ENCODE peak calls at places on chromosomes 11 and 22, in nine cellular contexts. B is RWPE1, O is stomach, A is lower leg skin, L is body of pancreas, Y is PC-3, S is esophagus muscularis mucosa, R is glutamatergic neuron, N is GM12865. Q is an unnamed sample.
A peak's percentile ranks its signal among the peaks of the same experiment; 100 is the strongest.

GRCh38 chr11:36463781-36464180 is 46.3 kb downstream of the TRAF6 start:
- DNase-seq in B (no peak), O (no peak), A (no peak), L (no peak), Y (no peak), S (no peak), R (no peak), N (no peak), Q (no peak)

GRCh38 chr22:46525681-46526483 is 11.5 kb downstream of the CELSR1 start:
- DNase-seq in B (peak; percentile 55), O (peak; percentile 69), A (no peak), L (no peak), Y (peak; percentile 59), S (no peak), R (no peak), N (no peak), Q (no peak)

GRCh38 chr11:29166306-29166705 is 850.5 kb downstream of the KCNA4 start:
- DNase-seq in B (no peak), O (no peak), A (no peak), L (no peak), Y (no peak), S (no peak), R (no peak), N (no peak), Q (no peak)

GRCh38 chr11:73189723-73190556 is 28.1 kb upstream of the P2RY2 start:
- DNase-seq in B (no peak), O (peak; percentile 18), A (no peak), L (no peak), Y (no peak), S (no peak), R (peak; percentile 9), N (no peak), Q (no peak)

GRCh38 chr11:1832989-1833365 is 1.8 kb upstream of the SYT8 start:
- DNase-seq in B (no peak), O (no peak), A (no peak), L (peak; percentile 12), Y (no peak), S (no peak), R (no peak), N (no peak), Q (no peak)

GRCh38 chr22:50270302-50271010 is at the start of gene MAPK11:
- DNase-seq in B (no peak), O (peak; percentile 75), A (no peak), L (peak; percentile 78), Y (peak; percentile 54), S (no peak), R (peak; percentile 58), N (peak; percentile 77), Q (peak; percentile 50)

GRCh38 chr11:76008474-76008873 is 193.5 kb downstream of the UVRAG start:
- DNase-seq in B (peak; percentile 46), O (no peak), A (no peak), L (no peak), Y (peak; percentile 86), S (no peak), R (no peak), N (no peak), Q (no peak)

GRCh38 chr22:43393132-43393844 is 18.5 kb upstream of the MPPED1 start:
- DNase-seq in B (no peak), O (no peak), A (no peak), L (no peak), Y (no peak), S (no peak), R (no peak), N (no peak), Q (no peak)

GRCh38 chr11:110966131-110966530 is 253.9 kb upstream of the ARHGAP20 start:
- DNase-seq in B (no peak), O (no peak), A (no peak), L (no peak), Y (no peak), S (no peak), R (no peak), N (no peak), Q (no peak)

GRCh38 chr22:19178065-19178658 is 374 bp downstream of the SLC25A1 start:
- DNase-seq in B (peak; percentile 19), O (peak; percentile 60), A (no peak), L (peak; percentile 68), Y (peak; percentile 25), S (no peak), R (peak; percentile 67), N (no peak), Q (no peak)

DNA sequence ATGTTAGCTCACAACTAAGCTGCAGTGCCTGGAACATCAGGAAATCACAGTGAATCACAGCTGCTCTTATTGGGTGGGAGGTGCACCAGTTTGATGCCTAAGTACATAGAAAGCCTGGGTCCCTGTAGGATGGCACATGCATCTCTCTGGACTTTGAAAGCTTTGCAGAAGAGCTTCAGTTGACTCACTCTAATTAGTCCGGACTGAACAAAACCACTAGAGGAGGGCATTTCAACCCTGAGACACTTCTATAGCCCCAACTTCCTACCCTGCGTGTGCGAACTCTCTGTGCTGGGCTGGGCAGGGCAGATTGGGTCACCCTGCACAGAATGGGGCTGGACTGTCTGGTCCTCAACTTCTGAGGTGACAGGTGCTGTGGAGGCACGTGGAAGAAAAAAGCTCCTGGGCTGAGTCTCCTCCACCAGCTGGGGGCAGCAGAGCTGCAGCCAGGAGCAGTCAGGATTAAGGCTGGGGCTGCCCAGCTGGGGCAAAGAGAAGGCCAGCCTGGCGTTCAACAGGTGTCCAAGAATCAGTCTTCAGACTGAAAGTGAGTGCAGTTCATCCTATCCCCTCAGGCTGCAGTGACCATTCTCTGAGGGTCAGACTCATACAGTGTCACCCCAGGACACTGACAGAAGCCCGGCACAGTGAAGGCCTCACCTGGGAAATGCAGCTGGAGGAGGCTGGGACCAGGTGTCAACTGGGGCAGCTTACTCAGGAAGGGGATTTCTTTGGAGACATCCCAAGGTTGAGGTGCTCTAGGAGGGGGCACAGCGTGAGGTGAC is 22.1 kb downstream of the GGTLC2 start:
- DNase-seq in B (no peak), O (peak; percentile 38), A (no peak), L (peak; percentile 54), Y (peak; percentile 65), S (no peak), R (peak; percentile 62), N (peak; percentile 41), Q (no peak)
- TF ChIP-seq CTCF in B (no peak), O (peak; percentile 30), A (no peak), L (peak; percentile 54), Y (peak; percentile 74), S (peak; percentile 31), R (peak; percentile 51), N (peak; percentile 57), Q (no peak)

GRCh38 chr11:37942081-37942480 is 1344.0 kb upstream of the RAG2 start:
- DNase-seq in B (no peak), O (no peak), A (no peak), L (no peak), Y (peak; percentile 85), S (no peak), R (no peak), N (no peak), Q (no peak)

GRCh38 chr11:37947816-37948215 is 1349.8 kb upstream of the RAG2 start:
- DNase-seq in B (no peak), O (no peak), A (no peak), L (no peak), Y (no peak), S (no peak), R (no peak), N (no peak), Q (no peak)

GRCh38 chr11:37948258-37948657 is 1350.2 kb upstream of the RAG2 start:
- DNase-seq in B (no peak), O (no peak), A (no peak), L (no peak), Y (no peak), S (no peak), R (no peak), N (no peak), Q (no peak)

GRCh38 chr11:37952035-37952434 is 1354.0 kb upstream of the RAG2 start:
- DNase-seq in B (no peak), O (no peak), A (no peak), L (no peak), Y (no peak), S (no peak), R (no peak), N (no peak), Q (no peak)

DNA sequence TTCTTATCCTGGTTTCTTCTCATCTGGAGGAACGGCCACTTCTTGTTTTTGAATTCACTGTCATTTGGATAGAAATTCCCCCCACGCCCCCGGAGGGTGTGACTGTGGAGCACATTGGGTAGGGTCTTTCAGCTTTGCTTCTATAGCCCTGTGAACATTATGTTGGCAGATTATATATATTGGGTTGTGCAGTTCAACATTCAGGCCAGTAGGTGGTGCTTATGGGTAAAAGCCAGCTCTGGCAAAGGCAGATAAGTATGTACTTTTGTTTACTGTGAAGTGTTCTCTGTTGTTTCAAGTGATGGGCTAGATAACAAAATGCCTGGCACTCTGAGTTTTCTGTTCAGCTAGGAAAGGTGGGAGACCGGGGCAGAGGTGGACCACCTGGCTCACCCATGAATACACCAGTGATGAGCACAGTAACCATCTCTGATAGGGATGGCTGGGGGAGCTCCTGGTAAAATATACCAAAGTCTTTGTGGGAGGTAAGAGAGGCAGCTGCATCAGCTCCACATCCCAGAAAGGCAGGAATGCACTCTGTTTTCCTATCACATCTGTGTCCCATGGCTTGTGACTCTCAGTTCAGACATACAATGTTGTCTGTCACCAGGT is 1348.2 kb upstream of the RAG2 start:
- DNase-seq in B (no peak), O (peak; percentile 29), A (no peak), L (peak; percentile 40), Y (peak; percentile 54), S (no peak), R (no peak), N (peak; percentile 40), Q (no peak)
- TF ChIP-seq CTCF in B (peak; percentile 35), O (peak; percentile 41), A (no peak), L (peak; percentile 73), Y (peak; percentile 69), S (peak; percentile 70), R (peak; percentile 68), N (peak; percentile 61), Q (no peak)

GRCh38 chr11:63762662-63763505 is 5.7 kb downstream of the ZFTA start:
- DNase-seq in B (no peak), O (peak; percentile 54), A (no peak), L (peak; percentile 40), Y (peak; percentile 33), S (no peak), R (peak; percentile 66), N (no peak), Q (no peak)
- TF ChIP-seq CTCF in B (no peak), O (peak; percentile 11), A (no peak), L (no peak), Y (no peak), S (peak; percentile 15), R (peak; percentile 40), N (no peak), Q (no peak)

DNA sequence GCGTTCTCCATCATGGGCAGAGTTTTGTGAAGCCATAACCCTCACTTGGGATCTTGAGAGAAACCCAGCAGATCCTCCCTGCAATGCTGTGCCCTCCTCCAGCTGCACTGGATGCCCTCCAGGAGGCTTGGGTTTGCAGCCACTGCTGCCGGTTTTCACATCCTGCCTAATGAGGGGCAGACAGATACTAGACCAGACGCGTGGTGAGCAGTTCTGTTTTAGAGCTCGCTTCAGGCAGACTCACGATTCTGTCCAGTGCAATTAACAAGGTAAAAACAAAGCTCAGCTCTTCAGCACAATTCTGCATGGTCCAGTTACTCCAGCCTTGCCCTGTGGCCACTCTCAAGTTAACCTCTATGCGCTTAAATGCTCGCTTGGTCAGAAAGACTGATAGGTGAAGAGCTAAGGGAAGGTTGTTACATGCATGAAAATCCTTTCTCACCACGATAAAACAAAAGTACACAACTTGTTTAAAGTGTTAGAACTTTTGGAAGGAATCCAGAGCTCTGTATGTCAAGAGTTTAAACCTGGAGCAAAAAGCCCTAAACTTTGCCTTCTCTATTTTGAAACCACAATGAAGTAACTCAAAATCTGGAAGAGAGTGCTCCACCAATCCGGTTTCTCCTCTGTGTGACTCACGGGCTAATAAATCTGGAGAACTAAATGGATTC is 292.3 kb upstream of the FAT3 start:
- DNase-seq in B (no peak), O (no peak), A (no peak), L (no peak), Y (peak; percentile 80), S (no peak), R (no peak), N (no peak), Q (no peak)
- TF ChIP-seq CTCF in B (no peak), O (no peak), A (no peak), L (no peak), Y (no peak), S (no peak), R (no peak), N (no peak), Q (no peak)

Q was measured in omental fat pad.